ENCODE peak calls at places on chromosome 11, in seven cellular contexts. One of them, this sample, is unnamed.

GRCh38 chr11:45151362-45151982 is 5.0 kb downstream of the PRDM11 start:
- DNase-seq in ELR: no peak
- DNase-seq in caudate nucleus: no peak
- DNase-seq in activated gamma-delta T cell treated with Interleukin-2 at 50 U/mL for 16 hours: no peak
- DNase-seq in hepatocyte: no peak
- DNase-seq in stimulated activated CD8-positive, alpha-beta memory T cell treated with anti-CD3 and anti-CD28 coated beads, Interleukin-15, amount 100 ng/mL, for 24 hours: no peak
- DNase-seq in head of caudate nucleus: no peak
- DNase-seq in this sample: peak; percentile 30

GRCh38 chr11:66971483-66971882 is 3.6 kb upstream of the C11orf86 start:
- DNase-seq in hepatocyte: no peak
- DNase-seq in ELR: peak; percentile 28
- DNase-seq in caudate nucleus: no peak
- DNase-seq in activated gamma-delta T cell treated with Interleukin-2 at 50 U/mL for 16 hours: no peak
- DNase-seq in head of caudate nucleus: no peak
- DNase-seq in stimulated activated CD8-positive, alpha-beta memory T cell treated with anti-CD3 and anti-CD28 coated beads, Interleukin-15, amount 100 ng/mL, for 24 hours: no peak
- DNase-seq in this sample: no peak

GRCh38 chr11:6096417-6096816 is 11.1 kb upstream of the OR56B4 start:
- DNase-seq in hepatocyte: no peak
- DNase-seq in ELR: no peak
- DNase-seq in activated gamma-delta T cell treated with Interleukin-2 at 50 U/mL for 16 hours: no peak
- DNase-seq in head of caudate nucleus: no peak
- DNase-seq in caudate nucleus: no peak
- DNase-seq in stimulated activated CD8-positive, alpha-beta memory T cell treated with anti-CD3 and anti-CD28 coated beads, Interleukin-15, amount 100 ng/mL, for 24 hours: no peak
- DNase-seq in this sample: no peak

GRCh38 chr11:76762867-76763572 is 20.1 kb upstream of the TSKU start:
- DNase-seq in hepatocyte: no peak
- DNase-seq in head of caudate nucleus: no peak
- DNase-seq in caudate nucleus: no peak
- DNase-seq in ELR: no peak
- DNase-seq in activated gamma-delta T cell treated with Interleukin-2 at 50 U/mL for 16 hours: no peak
- DNase-seq in stimulated activated CD8-positive, alpha-beta memory T cell treated with anti-CD3 and anti-CD28 coated beads, Interleukin-15, amount 100 ng/mL, for 24 hours: no peak
- DNase-seq in this sample: no peak

GRCh38 chr11:66718320-66718971 is 10.6 kb downstream of the SPTBN2 start:
- DNase-seq in head of caudate nucleus: peak; percentile 16
- DNase-seq in caudate nucleus: no peak
- DNase-seq in hepatocyte: peak; percentile 55
- DNase-seq in stimulated activated CD8-positive, alpha-beta memory T cell treated with anti-CD3 and anti-CD28 coated beads, Interleukin-15, amount 100 ng/mL, for 24 hours: no peak
- DNase-seq in activated gamma-delta T cell treated with Interleukin-2 at 50 U/mL for 16 hours: no peak
- DNase-seq in ELR: no peak
- DNase-seq in this sample: peak; percentile 47

GRCh38 chr11:47533690-47534135 is 19.2 kb downstream of the CELF1 start:
- DNase-seq in ELR: peak; percentile 46
- DNase-seq in activated gamma-delta T cell treated with Interleukin-2 at 50 U/mL for 16 hours: no peak
- DNase-seq in stimulated activated CD8-positive, alpha-beta memory T cell treated with anti-CD3 and anti-CD28 coated beads, Interleukin-15, amount 100 ng/mL, for 24 hours: no peak
- DNase-seq in hepatocyte: no peak
- DNase-seq in head of caudate nucleus: no peak
- DNase-seq in caudate nucleus: no peak
- DNase-seq in this sample: no peak

GRCh38 chr11:121300972-121301699 is 8.6 kb downstream of the SC5D start:
- DNase-seq in head of caudate nucleus: no peak
- DNase-seq in caudate nucleus: no peak
- DNase-seq in stimulated activated CD8-positive, alpha-beta memory T cell treated with anti-CD3 and anti-CD28 coated beads, Interleukin-15, amount 100 ng/mL, for 24 hours: no peak
- DNase-seq in ELR: no peak
- DNase-seq in activated gamma-delta T cell treated with Interleukin-2 at 50 U/mL for 16 hours: no peak
- DNase-seq in hepatocyte: no peak
- DNase-seq in this sample: no peak

GRCh38 chr11:120568572-120569307 is 57.2 kb downstream of the GRIK4 start:
- DNase-seq in ELR: no peak
- DNase-seq in caudate nucleus: no peak
- DNase-seq in hepatocyte: no peak
- DNase-seq in head of caudate nucleus: no peak
- DNase-seq in activated gamma-delta T cell treated with Interleukin-2 at 50 U/mL for 16 hours: no peak
- DNase-seq in stimulated activated CD8-positive, alpha-beta memory T cell treated with anti-CD3 and anti-CD28 coated beads, Interleukin-15, amount 100 ng/mL, for 24 hours: no peak
- DNase-seq in this sample: no peak

GRCh38 chr11:64923151-64923661 is 1.3 kb upstream of the PPP2R5B start:
- DNase-seq in head of caudate nucleus: no peak
- DNase-seq in caudate nucleus: no peak
- DNase-seq in ELR: no peak
- DNase-seq in activated gamma-delta T cell treated with Interleukin-2 at 50 U/mL for 16 hours: no peak
- DNase-seq in stimulated activated CD8-positive, alpha-beta memory T cell treated with anti-CD3 and anti-CD28 coated beads, Interleukin-15, amount 100 ng/mL, for 24 hours: no peak
- DNase-seq in hepatocyte: no peak
- DNase-seq in this sample: no peak

GRCh38 chr11:128318856-128319474 is 268.4 kb downstream of the ETS1 start:
- DNase-seq in caudate nucleus: no peak
- DNase-seq in head of caudate nucleus: no peak
- DNase-seq in stimulated activated CD8-positive, alpha-beta memory T cell treated with anti-CD3 and anti-CD28 coated beads, Interleukin-15, amount 100 ng/mL, for 24 hours: no peak
- DNase-seq in hepatocyte: no peak
- DNase-seq in activated gamma-delta T cell treated with Interleukin-2 at 50 U/mL for 16 hours: peak; percentile 59
- DNase-seq in ELR: peak; percentile 60
- DNase-seq in this sample: no peak

GRCh38 chr11:17351510-17352176 is at the start of gene NCR3LG1:
- DNase-seq in activated gamma-delta T cell treated with Interleukin-2 at 50 U/mL for 16 hours: peak; percentile 53
- DNase-seq in hepatocyte: peak; percentile 86
- DNase-seq in head of caudate nucleus: peak; percentile 68
- DNase-seq in stimulated activated CD8-positive, alpha-beta memory T cell treated with anti-CD3 and anti-CD28 coated beads, Interleukin-15, amount 100 ng/mL, for 24 hours: peak; percentile 24
- DNase-seq in ELR: peak; percentile 75
- DNase-seq in caudate nucleus: no peak
- DNase-seq in this sample: peak; percentile 26

GRCh38 chr11:127383026-127383425 is 382.5 kb upstream of the KIRREL3 start:
- DNase-seq in caudate nucleus: no peak
- DNase-seq in ELR: no peak
- DNase-seq in activated gamma-delta T cell treated with Interleukin-2 at 50 U/mL for 16 hours: no peak
- DNase-seq in head of caudate nucleus: no peak
- DNase-seq in stimulated activated CD8-positive, alpha-beta memory T cell treated with anti-CD3 and anti-CD28 coated beads, Interleukin-15, amount 100 ng/mL, for 24 hours: no peak
- DNase-seq in hepatocyte: no peak
- DNase-seq in this sample: no peak

GRCh38 chr11:131186629-131187075 is 183.8 kb upstream of the NTM start:
- DNase-seq in hepatocyte: no peak
- DNase-seq in caudate nucleus: no peak
- DNase-seq in stimulated activated CD8-positive, alpha-beta memory T cell treated with anti-CD3 and anti-CD28 coated beads, Interleukin-15, amount 100 ng/mL, for 24 hours: no peak
- DNase-seq in head of caudate nucleus: no peak
- DNase-seq in activated gamma-delta T cell treated with Interleukin-2 at 50 U/mL for 16 hours: no peak
- DNase-seq in ELR: no peak
- DNase-seq in this sample: no peak

GRCh38 chr11:64324692-64325469 is 7.0 kb downstream of the PRDX5 start:
- DNase-seq in hepatocyte: peak; percentile 3
- DNase-seq in stimulated activated CD8-positive, alpha-beta memory T cell treated with anti-CD3 and anti-CD28 coated beads, Interleukin-15, amount 100 ng/mL, for 24 hours: no peak
- DNase-seq in ELR: no peak
- DNase-seq in activated gamma-delta T cell treated with Interleukin-2 at 50 U/mL for 16 hours: no peak
- DNase-seq in caudate nucleus: no peak
- DNase-seq in head of caudate nucleus: no peak
- DNase-seq in this sample: no peak

GRCh38 chr11:65439331-65440181 is 17.0 kb downstream of the NEAT1 start:
- DNase-seq in caudate nucleus: no peak
- DNase-seq in head of caudate nucleus: no peak
- DNase-seq in activated gamma-delta T cell treated with Interleukin-2 at 50 U/mL for 16 hours: no peak
- DNase-seq in ELR: peak; percentile 5
- DNase-seq in stimulated activated CD8-positive, alpha-beta memory T cell treated with anti-CD3 and anti-CD28 coated beads, Interleukin-15, amount 100 ng/mL, for 24 hours: no peak
- DNase-seq in hepatocyte: no peak
- DNase-seq in this sample: peak; percentile 19

GRCh38 chr11:73962097-73962705 is 11.4 kb downstream of the DNAJB13 start:
- DNase-seq in stimulated activated CD8-positive, alpha-beta memory T cell treated with anti-CD3 and anti-CD28 coated beads, Interleukin-15, amount 100 ng/mL, for 24 hours: no peak
- DNase-seq in hepatocyte: no peak
- DNase-seq in head of caudate nucleus: peak; percentile 48
- DNase-seq in caudate nucleus: no peak
- DNase-seq in activated gamma-delta T cell treated with Interleukin-2 at 50 U/mL for 16 hours: no peak
- DNase-seq in ELR: no peak
- DNase-seq in this sample: no peak

GRCh38 chr11:128720522-128720985 is 26.7 kb downstream of the FLI1 start:
- DNase-seq in activated gamma-delta T cell treated with Interleukin-2 at 50 U/mL for 16 hours: peak; percentile 36
- DNase-seq in head of caudate nucleus: no peak
- DNase-seq in caudate nucleus: no peak
- DNase-seq in hepatocyte: peak; percentile 10
- DNase-seq in stimulated activated CD8-positive, alpha-beta memory T cell treated with anti-CD3 and anti-CD28 coated beads, Interleukin-15, amount 100 ng/mL, for 24 hours: no peak
- DNase-seq in ELR: no peak
- DNase-seq in this sample: no peak